ENCODE peak calls at places on chromosomes 4 and X, in four cellular contexts. F, R, I and Y are unnamed samples.

GRCh38 chrX:135435139-135435922 is 13.6 kb downstream of the SMIM10L2A start:
- DNase-seq in I (no peak), R (no peak), F (no peak), Y (no peak)

GRCh38 chr4:176185068-176185467 is 10.3 kb downstream of the SPATA4 start:
- DNase-seq in F (no peak), R (peak; percentile 57), I (no peak), Y (no peak)

GRCh38 chr4:137621056-137621455 is 88.8 kb upstream of the PCDH18 start:
- DNase-seq in I (no peak), R (peak; percentile 19), F (no peak), Y (no peak)

GRCh38 chrX:152619897-152620296 is 17.8 kb upstream of the GABRQ start:
- DNase-seq in R (no peak), I (no peak), F (no peak), Y (no peak)

GRCh38 chrX:16240231-16240905 is 73.1 kb downstream of the MAGEB17 start:
- DNase-seq in F (no peak), I (no peak), R (no peak), Y (no peak)

GRCh38 chr4:189090174-189090814 is 850.4 kb upstream of the FRG1 start:
- DNase-seq in I (no peak), R (no peak), F (no peak), Y (no peak)

GRCh38 chrX:123422875-123423274 is 238.8 kb downstream of the GRIA3 start:
- DNase-seq in F (no peak), R (peak; percentile 47), I (no peak), Y (peak; percentile 2)

GRCh38 chr4:17723648-17724047 is 57.8 kb downstream of the FAM184B start:
- DNase-seq in I (no peak), F (no peak), R (no peak), Y (no peak)

GRCh38 chr4:124854968-124855367 is 142.4 kb upstream of the ANKRD50 start:
- DNase-seq in R (peak; percentile 48), I (peak; percentile 15), F (no peak), Y (no peak)